ENCODE peak calls at places on chromosomes 1 and 21, in eight cellular contexts. Y, T, F, W, U, D, S and J are unnamed samples.

GRCh38 chr21:41168391-41169257 is 664 bp downstream of the BACE2 start:
- DNase-seq in Y (peak), T (no peak), F (peak), W (no peak), U (peak), D (peak), S (no peak), J (no peak)

GRCh38 chr1:209493584-209493983 is 89.9 kb upstream of the CAMK1G start:
- DNase-seq in Y (no peak), T (no peak), F (peak), W (no peak), U (no peak), D (no peak), S (no peak), J (no peak)

GRCh38 chr1:8903908-8904650 is 25.6 kb upstream of the ENO1 start:
- DNase-seq in Y (peak), T (peak), F (peak), W (no peak), U (peak), D (peak), S (no peak), J (no peak)

GRCh38 chr1:96782861-96783260 is 61.3 kb downstream of the PTBP2 start:
- DNase-seq in Y (peak), T (no peak), F (peak), W (no peak), U (no peak), D (no peak), S (no peak), J (no peak)

GRCh38 chr1:244291867-244292180 is 159.9 kb downstream of the ADSS2 start:
- DNase-seq in Y (no peak), T (no peak), F (no peak), W (no peak), U (no peak), D (peak), S (no peak), J (no peak)

GRCh38 chr1:65418522-65419185 is 1.8 kb upstream of the LEPR start:
- DNase-seq in Y (no peak), T (no peak), F (no peak), W (no peak), U (no peak), D (no peak), S (no peak), J (no peak)

GRCh38 chr1:244962140-244962539 is 97.8 kb upstream of the HNRNPU start:
- DNase-seq in Y (no peak), T (no peak), F (no peak), W (no peak), U (no peak), D (no peak), S (no peak), J (no peak)

GRCh38 chr1:225879521-225880209 is 2.5 kb downstream of the TMEM63A start:
- DNase-seq in Y (no peak), T (no peak), F (no peak), W (no peak), U (peak), D (no peak), S (no peak), J (no peak)

GRCh38 chr1:156247460-156248322 is at the start of gene PAQR6:
- DNase-seq in Y (no peak), T (no peak), F (no peak), W (no peak), U (peak), D (no peak), S (no peak), J (no peak)

GRCh38 chr21:37210799-37211198 is 56.3 kb downstream of the VPS26C start:
- DNase-seq in Y (no peak), T (no peak), F (no peak), W (no peak), U (no peak), D (no peak), S (no peak), J (no peak)